ENCODE peak calls at places on chromosome 21, in four cellular contexts. F is choroid plexus epithelial cell, P is WTC11, N is mesothelial cell of epicardium. Y is an unnamed sample.

GRCh38 chr21:40839551-40839950 is 7.4 kb downstream of the DSCAM start:
- DNase-seq in F (no peak), P (no peak), N (no peak), Y (no peak)

GRCh38 chr21:34693192-34693810 is 24.5 kb downstream of the CLIC6 start:
- DNase-seq in F (peak), P (peak), N (no peak), Y (no peak)

GRCh38 chr21:42593815-42594157 is 59.6 kb upstream of the PDE9A start:
- DNase-seq in F (no peak), P (no peak), N (no peak), Y (no peak)

GRCh38 chr21:33236799-33237198 is 7.1 kb downstream of the IFNAR2 start:
- DNase-seq in F (no peak), P (no peak), N (no peak), Y (no peak)

GRCh38 chr21:19343711-19344110 is 940.1 kb upstream of the TMPRSS15 start:
- DNase-seq in F (no peak), P (no peak), N (no peak), Y (no peak)

GRCh38 chr21:33844104-33844889 is 71.3 kb downstream of the ATP5PO start:
- DNase-seq in F (no peak), P (no peak), N (no peak), Y (no peak)

GRCh38 chr21:45001134-45002095 is 61.6 kb downstream of the SLX9 start:
- DNase-seq in F (no peak), P (no peak), N (no peak), Y (no peak)

GRCh38 chr21:21019681-21020080 is 21.5 kb downstream of the NCAM2 start:
- DNase-seq in F (no peak), P (no peak), N (no peak), Y (no peak)

GRCh38 chr21:45590246-45590725 is 48.0 kb upstream of the SLC19A1 start:
- DNase-seq in F (peak), P (peak), N (no peak), Y (peak)

GRCh38 chr21:43832158-43832550 is 32.9 kb upstream of the AGPAT3 start:
- DNase-seq in F (no peak), P (no peak), N (no peak), Y (no peak)

GRCh38 chr21:41364308-41364707 is 2.5 kb downstream of the MX2 start:
- DNase-seq in F (no peak), P (no peak), N (no peak), Y (no peak)

GRCh38 chr21:42754270-42754933 is 101.0 kb downstream of the PDE9A start:
- DNase-seq in F (no peak), P (no peak), N (no peak), Y (no peak)

GRCh38 chr21:20592482-20592881 is 405.7 kb upstream of the NCAM2 start:
- DNase-seq in F (no peak), P (no peak), N (no peak), Y (no peak)

GRCh38 chr21:46040707-46041106 is 57.2 kb upstream of the COL6A2 start:
- DNase-seq in F (no peak), P (no peak), N (no peak), Y (no peak)

GRCh38 chr21:38848187-38848609 is 42.5 kb downstream of the ETS2 start:
- DNase-seq in F (peak), P (no peak), N (no peak), Y (no peak)

GRCh38 chr21:46424062-46424591 is 34.6 kb upstream of the DIP2A start:
- DNase-seq in F (no peak), P (no peak), N (no peak), Y (no peak)

GRCh38 chr21:32090961-32091360 is 187.9 kb downstream of the MIS18A start:
- DNase-seq in F (no peak), P (no peak), N (no peak), Y (no peak)

GRCh38 chr21:30839304-30839703 is 9.7 kb upstream of the KRTAP7-1 start:
- DNase-seq in F (peak), P (peak), N (no peak), Y (no peak)

GRCh38 chr21:34313116-34313515 is 50.7 kb upstream of the KCNE2 start:
- DNase-seq in F (no peak), P (no peak), N (no peak), Y (no peak)

GRCh38 chr21:41871302-41872030 is 7.7 kb downstream of the PRDM15 start:
- DNase-seq in F (no peak), P (no peak), N (no peak), Y (no peak)

GRCh38 chr21:26715878-26716506 is 129.2 kb downstream of the ADAMTS1 start:
- DNase-seq in F (peak), P (peak), N (peak), Y (no peak)

GRCh38 chr21:45136927-45137611 is 62.7 kb downstream of the ADARB1 start:
- DNase-seq in F (peak), P (peak), N (peak), Y (peak)

GRCh38 chr21:43343992-43344886 is 82.7 kb downstream of the SIK1 start:
- DNase-seq in F (peak), P (no peak), N (no peak), Y (no peak)

GRCh38 chr21:31801551-31802234 is 69.8 kb upstream of the SCAF4 start:
- DNase-seq in F (no peak), P (no peak), N (no peak), Y (no peak)

GRCh38 chr21:23963454-23963853 is 1643.8 kb downstream of the MRPL39 start:
- DNase-seq in F (no peak), P (no peak), N (no peak), Y (no peak)

GRCh38 chr21:17775431-17776126 is 43.6 kb downstream of the C21orf91 start:
- DNase-seq in F (no peak), P (no peak), N (no peak), Y (peak)

GRCh38 chr21:40689816-40690215 is 157.1 kb downstream of the DSCAM start:
- DNase-seq in F (no peak), P (no peak), N (no peak), Y (no peak)

GRCh38 chr21:27953328-27954045 is 986.6 kb upstream of the ADAMTS5 start:
- DNase-seq in F (peak), P (no peak), N (no peak), Y (no peak)

GRCh38 chr21:44478124-44478800 is 23.0 kb downstream of the LRRC3 start:
- DNase-seq in F (no peak), P (no peak), N (no peak), Y (no peak)

GRCh38 chr21:38987551-38988210 is 182.0 kb downstream of the ETS2 start:
- DNase-seq in F (no peak), P (no peak), N (no peak), Y (no peak)

GRCh38 chr21:45334591-45335081 is 46.9 kb upstream of the POFUT2 start:
- DNase-seq in F (no peak), P (no peak), N (no peak), Y (no peak)

GRCh38 chr21:25512095-25513086 is 94.9 kb downstream of the MRPL39 start:
- DNase-seq in F (peak), P (no peak), N (no peak), Y (no peak)

GRCh38 chr21:45523411-45524101 is 18.7 kb downstream of the SLC19A1 start:
- DNase-seq in F (no peak), P (peak), N (no peak), Y (no peak)

GRCh38 chr21:43866233-43866632 is 1.2 kb downstream of the AGPAT3 start:
- DNase-seq in F (peak), P (no peak), N (no peak), Y (no peak)

GRCh38 chr21:25409992-25410391 is 197.3 kb downstream of the MRPL39 start:
- DNase-seq in F (no peak), P (no peak), N (no peak), Y (no peak)

GRCh38 chr21:44304846-44305245 is 5.0 kb downstream of the PFKL start:
- DNase-seq in F (peak), P (peak), N (peak), Y (peak)

GRCh38 chr21:45833437-45833836 is 148.1 kb upstream of the COL6A1 start:
- DNase-seq in F (no peak), P (no peak), N (no peak), Y (no peak)

GRCh38 chr21:22679207-22679606 is 1681.0 kb downstream of the NCAM2 start:
- DNase-seq in F (no peak), P (no peak), N (no peak), Y (no peak)

GRCh38 chr21:31273278-31273677 is 70.8 kb downstream of the TIAM1 start:
- DNase-seq in F (no peak), P (no peak), N (no peak), Y (no peak)

DNA sequence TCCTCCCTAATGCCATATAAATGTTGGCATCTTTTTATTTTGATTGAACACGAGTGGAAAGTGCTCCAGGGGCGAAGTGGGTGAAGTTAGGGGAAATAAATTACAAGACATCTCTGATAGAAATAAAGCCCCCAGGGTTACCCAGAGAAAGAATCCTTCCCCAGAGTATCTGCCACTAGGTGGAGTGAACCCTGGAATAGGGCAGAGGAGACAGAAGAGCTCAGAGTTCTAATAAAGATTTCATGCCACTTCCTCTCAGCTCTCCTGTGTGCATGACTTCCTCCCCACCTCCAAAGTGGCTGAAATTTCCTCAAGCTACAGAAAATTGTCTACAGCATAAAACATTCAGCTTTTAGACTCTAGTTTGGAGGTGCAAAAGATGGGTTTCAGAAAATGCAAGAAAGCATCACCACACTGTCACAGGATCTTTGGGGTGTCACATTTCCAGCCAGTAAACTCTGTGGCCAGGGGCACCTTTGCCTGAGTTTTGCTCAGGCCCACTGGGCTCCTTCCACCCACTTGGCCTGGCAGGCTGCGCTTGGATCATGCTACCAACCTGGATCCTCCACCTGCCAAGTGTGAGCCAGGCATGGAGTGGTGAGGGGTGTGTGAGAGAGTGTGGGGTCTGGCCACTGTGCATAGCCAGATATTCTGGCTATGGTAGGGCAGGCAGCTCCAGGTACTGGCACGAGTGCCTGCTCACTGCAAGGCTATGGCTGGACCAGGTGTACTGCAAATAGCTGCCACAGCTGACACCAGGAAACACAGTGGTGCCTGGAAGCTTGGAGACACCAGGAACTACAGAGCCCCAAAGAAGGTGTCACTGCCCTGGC is 208.8 kb upstream of the USP25 start:
- DNase-seq in F (peak), P (no peak), N (no peak), Y (no peak)
- TF ChIP-seq CTCF in F (peak), P (no peak), N (no peak), Y (no peak)

DNA sequence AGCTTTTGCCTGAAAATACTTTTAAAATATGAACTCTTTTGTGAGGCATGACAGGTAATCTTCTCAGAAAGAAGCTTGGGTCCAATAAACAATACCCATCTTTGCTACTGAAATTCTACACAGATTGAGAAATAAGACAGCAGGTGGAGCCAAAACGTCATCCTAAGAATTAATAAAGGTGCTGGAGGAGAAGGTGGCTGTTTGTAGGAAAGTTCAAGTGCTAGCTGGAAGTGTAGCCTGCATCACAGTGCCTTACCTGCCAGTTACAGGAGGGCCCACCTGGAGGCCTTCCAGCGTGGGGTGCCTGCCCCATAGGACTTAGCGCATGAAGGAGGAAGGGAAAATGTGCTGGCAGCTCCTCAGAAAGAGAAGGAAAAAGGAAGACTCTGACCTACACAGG is 93.7 kb downstream of the TTC3 start:
- DNase-seq in F (no peak), P (no peak), N (no peak), Y (no peak)
- TF ChIP-seq CTCF in F (peak), P (no peak), N (no peak), Y (no peak)

DNA sequence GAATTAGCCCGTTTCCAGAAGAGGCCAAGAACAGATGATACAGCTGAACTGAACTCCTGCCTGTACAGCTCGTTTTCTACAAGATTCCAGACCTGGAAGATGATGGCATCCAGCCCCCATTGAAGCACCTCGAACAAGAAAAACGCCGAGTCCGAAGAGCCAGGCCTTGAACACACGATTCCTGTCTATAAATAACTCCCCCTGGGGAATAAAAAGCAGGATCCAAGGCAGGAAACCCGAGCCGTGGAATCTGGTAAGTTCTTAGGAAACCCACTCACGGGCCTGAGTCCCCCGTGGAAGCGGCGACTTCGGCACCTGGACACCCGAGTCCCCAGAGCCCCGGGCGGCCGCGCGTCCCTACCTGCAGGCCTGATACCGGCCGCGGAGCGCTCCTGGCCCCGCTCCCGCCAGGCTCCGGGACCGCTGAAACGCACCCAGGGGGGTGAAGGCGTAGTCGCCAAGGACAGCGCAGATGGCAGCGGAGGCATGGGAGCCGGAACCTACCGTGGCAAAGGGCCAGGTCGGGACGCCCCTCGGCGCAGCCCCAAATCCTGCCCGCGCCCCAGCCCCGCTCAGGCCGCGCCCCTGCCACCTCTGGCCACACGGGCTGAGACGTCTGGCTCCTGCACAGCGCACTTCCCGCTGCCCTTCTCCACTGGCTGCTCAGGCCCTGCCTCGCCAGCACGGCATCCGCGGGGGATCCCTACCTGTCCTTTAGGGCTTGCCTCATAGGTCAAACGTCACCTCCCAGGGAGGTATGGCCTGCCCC is 14.0 kb upstream of the HLCS start:
- DNase-seq in F (peak), P (peak), N (peak), Y (no peak)
- TF ChIP-seq CTCF in F (no peak), P (no peak), N (no peak), Y (no peak)

DNA sequence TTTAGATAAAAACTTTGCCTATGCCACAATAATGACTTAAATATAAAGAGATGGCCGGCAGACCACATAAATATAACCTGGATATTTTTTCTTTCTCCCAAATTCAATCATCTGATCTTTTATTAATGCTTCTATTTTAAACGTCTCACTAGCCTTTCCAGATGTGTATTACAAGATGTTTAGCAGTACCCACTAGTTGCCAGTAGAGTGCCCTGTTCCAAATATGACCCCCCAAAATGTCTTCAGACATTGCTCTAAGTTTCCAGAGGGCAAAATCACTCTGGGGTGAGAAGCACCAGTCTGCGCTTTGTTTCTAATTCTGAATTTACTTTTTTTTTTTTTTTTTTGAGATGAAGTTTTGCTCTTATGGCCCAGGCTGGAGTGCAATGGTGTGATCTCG is 268.1 kb downstream of the GRIK1 start:
- DNase-seq in F (no peak), P (no peak), N (no peak), Y (no peak)
- TF ChIP-seq CTCF in F (peak), P (no peak), N (no peak), Y (no peak)

Y was measured in activated B cell treated with CpG ODN at 0.5 μM for 24 hours.